ENCODE peak calls at places on chromosomes 13 and 19, in four cellular contexts. H is right lobe of liver, N is GM23338, V is thoracic aorta. E is an unnamed sample.

GRCh38 chr19:47486900-47487299 is 2.9 kb upstream of the KPTN start:
- DNase-seq in H (no peak), N (no peak), V (no peak), E (no peak)

GRCh38 chr19:51726049-51726448 is 2.3 kb upstream of the HAS1 start:
- DNase-seq in H (no peak), N (peak; percentile 40), V (no peak), E (peak; percentile 27)

GRCh38 chr13:43021926-43022670 is 1.3 kb upstream of the DNAJC15 start:
- DNase-seq in H (no peak), N (no peak), V (no peak), E (no peak)

GRCh38 chr13:35768551-35768950 is 292.1 kb upstream of the MAB21L1 start:
- DNase-seq in H (no peak), N (no peak), V (no peak), E (no peak)

GRCh38 chr13:69654392-69654791 is 453.2 kb upstream of the ATXN8OS start:
- DNase-seq in H (no peak), N (no peak), V (no peak), E (no peak)

GRCh38 chr19:44603201-44603945 is 10.0 kb upstream of the IGSF23 start:
- DNase-seq in H (no peak), N (no peak), V (no peak), E (no peak)

GRCh38 chr19:28519950-28520861 is 692.7 kb downstream of the UQCRFS1 start:
- DNase-seq in H (peak; percentile 87), N (no peak), V (no peak), E (no peak)

GRCh38 chr19:29535432-29535831 is 9.6 kb downstream of the VSTM2B start:
- DNase-seq in H (peak; percentile 29), N (peak; percentile 31), V (no peak), E (peak; percentile 13)

GRCh38 chr19:8311461-8312260 is 3.5 kb upstream of the CD320 start:
- DNase-seq in H (peak; percentile 58), N (no peak), V (no peak), E (no peak)

GRCh38 chr19:35744688-35745327 is 410 bp downstream of the U2AF1L4 start:
- DNase-seq in H (peak; percentile 97), N (peak; percentile 99), V (peak; percentile 91), E (peak; percentile 98)

GRCh38 chr13:33392794-33393371 is 107.3 kb upstream of the STARD13 start:
- DNase-seq in H (no peak), N (no peak), V (no peak), E (no peak)

GRCh38 chr19:12331211-12331941 is 2.1 kb downstream of the ZNF563 start:
- DNase-seq in H (peak; percentile 90), N (no peak), V (no peak), E (peak; percentile 44)

GRCh38 chr13:27619711-27620376 is 485 bp downstream of the LNX2 start:
- DNase-seq in H (peak; percentile 65), N (peak; percentile 43), V (no peak), E (peak; percentile 38)

GRCh38 chr13:112689498-112690241 is at the start of gene ATP11A:
- DNase-seq in H (peak; percentile 97), N (peak; percentile 86), V (peak; percentile 65), E (peak; percentile 90)

GRCh38 chr19:11382898-11383705 is 1.0 kb downstream of the EPOR start:
- DNase-seq in H (peak; percentile 85), N (peak; percentile 85), V (no peak), E (peak; percentile 57)

GRCh38 chr19:6478815-6479214 is 2.8 kb downstream of the DENND1C start:
- DNase-seq in H (no peak), N (no peak), V (no peak), E (no peak)

GRCh38 chr19:47340477-47341208 is 8.5 kb upstream of the DHX34 start:
- DNase-seq in H (no peak), N (no peak), V (no peak), E (no peak)

GRCh38 chr13:113848431-113849260 is 15.2 kb downstream of the GAS6 start:
- DNase-seq in H (peak; percentile 35), N (no peak), V (no peak), E (peak; percentile 56)

GRCh38 chr13:94351292-94352000 is 128.0 kb downstream of the DCT start:
- DNase-seq in H (no peak), N (no peak), V (no peak), E (no peak)

GRCh38 chr19:49592486-49593232 is 1.7 kb downstream of the PRR12 start:
- DNase-seq in H (no peak), N (peak; percentile 69), V (no peak), E (no peak)

GRCh38 chr19:37929512-37929911 is 22.5 kb downstream of the SIPA1L3 start:
- DNase-seq in H (no peak), N (peak; percentile 82), V (no peak), E (no peak)
- TF ChIP-seq CTCF in H (no peak), N (peak; percentile 6), V (no peak), E (no peak)

GRCh38 chr19:15644066-15644741 is 3.5 kb downstream of the CYP4F3 start:
- DNase-seq in H (peak; percentile 74), N (no peak), V (no peak), E (no peak)
- H3K4me1 ChIP-seq in H (no peaks in the 10 kb centered on the region), N (no peaks in the 10 kb centered on the region), V (no peaks in the 10 kb centered on the region), E (peaks cover 6% of the 10 kb centered on the region)

GRCh38 chr13:48221301-48222190 is 11.5 kb upstream of the ITM2B start:
- DNase-seq in H (no peak), N (no peak), V (no peak), E (peak; percentile 55)
- H3K4me3 ChIP-seq in H (no peak overlapping the region), N (no peak overlapping the region), V (peak overlapping the region; percentile 68), E (no peak overlapping the region)

GRCh38 chr19:2478324-2478755 is 2.4 kb downstream of the GADD45B start:
- DNase-seq in H (peak; percentile 89), N (peak; percentile 78), V (peak; percentile 36), E (peak; percentile 39)
- TF ChIP-seq CTCF in H (no peak), N (peak; percentile 3), V (peak; percentile 56), E (peak; percentile 20)

GRCh38 chr13:100673376-100673830 is 1.2 kb downstream of the TMTC4 start:
- DNase-seq in H (no peak), N (peak; percentile 52), V (no peak), E (peak; percentile 29)

GRCh38 chr13:100674363-100674847 is at the start of gene TMTC4:
- DNase-seq in H (no peak), N (peak; percentile 35), V (no peak), E (no peak)

GRCh38 chr13:100674848-100675659 is 459 bp upstream of the TMTC4 start:
- DNase-seq in H (peak; percentile 100), N (peak; percentile 98), V (peak; percentile 98), E (peak; percentile 100)

GRCh38 chr13:100673831-100674362 is 698 bp downstream of the TMTC4 start:
- DNase-seq in H (no peak), N (peak; percentile 43), V (no peak), E (peak; percentile 49)

GRCh38 chr13:100675660-100676129 is 1.1 kb upstream of the TMTC4 start:
- DNase-seq in H (no peak), N (peak; percentile 30), V (no peak), E (no peak)
- H3K4me1 ChIP-seq in H (no peaks in the 10 kb centered on the region), N (peaks cover 12% of the 10 kb centered on the region), V (peaks cover 12% of the 10 kb centered on the region), E (peaks cover 6% of the 10 kb centered on the region)

GRCh38 chr19:54661846-54662489 is 817 bp upstream of the LILRB4 start:
- DNase-seq in H (no peak), N (no peak), V (no peak), E (no peak)

GRCh38 chr19:54662730-54663129 is at the start of gene LILRB4:
- DNase-seq in H (no peak), N (no peak), V (no peak), E (peak; percentile 40)

GRCh38 chr19:54660306-54660705 is 2.5 kb upstream of the LILRB4 start:
- DNase-seq in H (no peak), N (no peak), V (no peak), E (no peak)

GRCh38 chr19:54665530-54665929 is 2.7 kb downstream of the LILRB4 start:
- DNase-seq in H (no peak), N (no peak), V (no peak), E (no peak)

DNA sequence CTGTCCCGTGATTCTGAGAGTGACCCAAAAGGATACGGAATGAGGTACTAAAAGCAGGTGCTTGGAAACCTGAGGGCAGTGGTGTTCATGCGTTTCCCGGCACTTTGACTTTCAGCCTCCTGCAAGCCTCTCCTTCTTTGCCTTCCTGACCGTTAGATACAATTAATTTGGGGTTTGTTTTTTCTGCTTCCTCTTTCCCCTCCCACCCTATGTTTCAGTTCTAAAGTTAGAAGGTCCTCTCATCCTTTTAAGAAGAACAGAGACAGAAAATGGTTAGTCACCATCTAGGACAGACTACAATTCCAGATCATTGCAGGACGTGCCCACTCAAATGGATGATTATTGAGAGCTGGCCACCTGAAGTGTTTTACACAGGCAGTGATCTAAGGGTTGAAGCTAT is 1.8 kb upstream of the LILRB4 start:
- DNase-seq in H (no peak), N (no peak), V (no peak), E (no peak)
- H3K4me3 ChIP-seq in H (no peak overlapping the region), N (no peak overlapping the region), V (no peak overlapping the region), E (no peak overlapping the region)

GRCh38 chr13:103190841-103191240 is 124.6 kb upstream of the SLC10A2 start:
- DNase-seq in H (no peak), N (no peak), V (no peak), E (no peak)

GRCh38 chr13:103184413-103184812 is 118.2 kb upstream of the SLC10A2 start:
- DNase-seq in H (no peak), N (no peak), V (no peak), E (no peak)

GRCh38 chr13:103187621-103188020 is 121.4 kb upstream of the SLC10A2 start:
- DNase-seq in H (no peak), N (no peak), V (no peak), E (no peak)

GRCh38 chr13:103188688-103189326 is 122.6 kb upstream of the SLC10A2 start:
- DNase-seq in H (no peak), N (peak; percentile 57), V (no peak), E (no peak)
- TF ChIP-seq CTCF in H (peak; percentile 59), N (no peak), V (peak; percentile 22), E (no peak)

GRCh38 chr19:39299832-39300231 is 3.6 kb downstream of the IFNL1 start:
- DNase-seq in H (no peak), N (no peak), V (no peak), E (no peak)
- H3K4me1 ChIP-seq in H (no peaks in the 10 kb centered on the region), N (peaks cover 2% of the 10 kb centered on the region), V (no peaks in the 10 kb centered on the region), E (no peaks in the 10 kb centered on the region)

GRCh38 chr13:79295906-79296564 is 110.0 kb downstream of the RBM26 start:
- DNase-seq in H (no peak), N (no peak), V (no peak), E (no peak)

DNA sequence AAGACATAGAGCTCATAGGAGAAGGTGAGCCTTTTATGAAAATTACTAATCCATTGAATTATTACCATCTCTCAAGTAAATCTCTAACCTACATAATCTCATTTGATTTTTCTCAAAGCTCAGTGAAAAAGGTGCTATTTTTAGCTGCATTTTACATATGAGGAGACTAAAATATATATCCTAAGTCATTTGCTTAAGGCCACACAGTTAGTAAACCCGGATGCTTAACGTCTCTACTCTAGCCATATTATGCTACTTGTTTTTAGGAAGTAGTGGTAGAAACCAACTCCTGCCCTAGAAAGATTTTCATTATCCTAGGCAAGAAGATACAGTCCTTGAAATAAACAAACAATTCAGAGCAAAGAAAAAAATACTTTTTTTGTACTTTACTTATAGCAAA is 108.9 kb downstream of the RBM26 start:
- DNase-seq in H (no peak), N (no peak), V (no peak), E (no peak)
- H3K4me3 ChIP-seq in H (no peak overlapping the region), N (no peak overlapping the region), V (no peak overlapping the region), E (no peak overlapping the region)

E was measured in testis.